ENCODE peak calls at places on chromosomes 6 and 20, in six cellular contexts. One of them, this sample, is unnamed.

GRCh38 chr6:7262037-7262461 is 51.0 kb downstream of the SSR1 start:
- DNase-seq in astrocyte of the cerebellum: no peak
- DNase-seq in lung: peak; percentile 39
- DNase-seq in cardiac fibroblast: no peak
- DNase-seq in psoas muscle: no peak
- DNase-seq in body of pancreas: no peak
- DNase-seq in this sample: no peak

GRCh38 chr20:63094767-63095499 is 88.2 kb upstream of the BHLHE23 start:
- DNase-seq in astrocyte of the cerebellum: no peak
- DNase-seq in lung: no peak
- DNase-seq in cardiac fibroblast: no peak
- DNase-seq in psoas muscle: no peak
- DNase-seq in body of pancreas: no peak
- DNase-seq in this sample: no peak

GRCh38 chr20:58366016-58366415 is 23.0 kb upstream of the VAPB start:
- DNase-seq in astrocyte of the cerebellum: no peak
- DNase-seq in lung: no peak
- DNase-seq in cardiac fibroblast: no peak
- DNase-seq in psoas muscle: no peak
- DNase-seq in body of pancreas: no peak
- DNase-seq in this sample: no peak

GRCh38 chr6:143575440-143575839 is 63.9 kb upstream of the FUCA2 start:
- DNase-seq in astrocyte of the cerebellum: peak; percentile 83
- DNase-seq in lung: peak; percentile 55
- DNase-seq in cardiac fibroblast: peak; percentile 91
- DNase-seq in psoas muscle: no peak
- DNase-seq in body of pancreas: peak; percentile 55
- DNase-seq in this sample: peak; percentile 25

GRCh38 chr6:46199387-46199786 is 28.6 kb upstream of the ENPP5 start:
- DNase-seq in astrocyte of the cerebellum: peak; percentile 11
- DNase-seq in lung: no peak
- DNase-seq in cardiac fibroblast: peak; percentile 90
- DNase-seq in psoas muscle: no peak
- DNase-seq in body of pancreas: no peak
- DNase-seq in this sample: peak; percentile 26

GRCh38 chr20:34987288-34988175 is 31.9 kb downstream of the MYH7B start:
- DNase-seq in astrocyte of the cerebellum: no peak
- DNase-seq in lung: no peak
- DNase-seq in cardiac fibroblast: no peak
- DNase-seq in psoas muscle: peak; percentile 15
- DNase-seq in body of pancreas: no peak
- DNase-seq in this sample: no peak

GRCh38 chr6:145749632-145750031 is 14.3 kb upstream of the EPM2A start:
- DNase-seq in astrocyte of the cerebellum: peak; percentile 28
- DNase-seq in lung: no peak
- DNase-seq in cardiac fibroblast: peak; percentile 76
- DNase-seq in psoas muscle: no peak
- DNase-seq in body of pancreas: no peak
- DNase-seq in this sample: peak; percentile 70

GRCh38 chr20:62792182-62792939 is 3.9 kb upstream of the MRGBP start:
- DNase-seq in astrocyte of the cerebellum: no peak
- DNase-seq in lung: no peak
- DNase-seq in cardiac fibroblast: no peak
- DNase-seq in psoas muscle: no peak
- DNase-seq in body of pancreas: no peak
- DNase-seq in this sample: no peak

GRCh38 chr20:41365785-41366545 is 653 bp downstream of the EMILIN3 start:
- DNase-seq in astrocyte of the cerebellum: no peak
- DNase-seq in lung: no peak
- DNase-seq in cardiac fibroblast: no peak
- DNase-seq in psoas muscle: no peak
- DNase-seq in body of pancreas: no peak
- DNase-seq in this sample: no peak

GRCh38 chr6:142300758-142301251 is 1.0 kb upstream of the ADGRG6 start:
- DNase-seq in astrocyte of the cerebellum: no peak
- DNase-seq in lung: peak; percentile 38
- DNase-seq in cardiac fibroblast: peak; percentile 86
- DNase-seq in psoas muscle: peak; percentile 16
- DNase-seq in body of pancreas: peak; percentile 20
- DNase-seq in this sample: no peak

GRCh38 chr20:25470045-25470444 is 62.6 kb downstream of the GINS1 start:
- DNase-seq in astrocyte of the cerebellum: peak; percentile 12
- DNase-seq in lung: no peak
- DNase-seq in cardiac fibroblast: peak; percentile 42
- DNase-seq in psoas muscle: no peak
- DNase-seq in body of pancreas: peak; percentile 55
- DNase-seq in this sample: no peak

GRCh38 chr6:17865798-17866725 is 121.4 kb downstream of the KIF13A start:
- DNase-seq in astrocyte of the cerebellum: peak; percentile 68
- DNase-seq in lung: peak; percentile 40
- DNase-seq in cardiac fibroblast: peak; percentile 88
- DNase-seq in psoas muscle: peak; percentile 80
- DNase-seq in body of pancreas: peak; percentile 15
- DNase-seq in this sample: peak; percentile 98

GRCh38 chr6:160301341-160301740 is 42.7 kb upstream of the SLC22A2 start:
- DNase-seq in astrocyte of the cerebellum: no peak
- DNase-seq in lung: no peak
- DNase-seq in cardiac fibroblast: no peak
- DNase-seq in psoas muscle: peak; percentile 52
- DNase-seq in body of pancreas: no peak
- DNase-seq in this sample: no peak

GRCh38 chr6:137738931-137739504 is 128.0 kb upstream of the TNFAIP3 start:
- DNase-seq in astrocyte of the cerebellum: no peak
- DNase-seq in lung: no peak
- DNase-seq in cardiac fibroblast: no peak
- DNase-seq in psoas muscle: no peak
- DNase-seq in body of pancreas: no peak
- DNase-seq in this sample: no peak

GRCh38 chr6:55536579-55536978 is 42.4 kb downstream of the HMGCLL1 start:
- DNase-seq in astrocyte of the cerebellum: no peak
- DNase-seq in lung: no peak
- DNase-seq in cardiac fibroblast: no peak
- DNase-seq in psoas muscle: no peak
- DNase-seq in body of pancreas: no peak
- DNase-seq in this sample: no peak

GRCh38 chr6:14286144-14286543 is 168.6 kb downstream of the CD83 start:
- DNase-seq in astrocyte of the cerebellum: peak; percentile 88
- DNase-seq in lung: no peak
- DNase-seq in cardiac fibroblast: peak; percentile 94
- DNase-seq in psoas muscle: no peak
- DNase-seq in body of pancreas: no peak
- DNase-seq in this sample: no peak

GRCh38 chr6:166008441-166009369 is 158.9 kb downstream of the TBXT start:
- DNase-seq in astrocyte of the cerebellum: no peak
- DNase-seq in lung: no peak
- DNase-seq in cardiac fibroblast: peak; percentile 77
- DNase-seq in psoas muscle: no peak
- DNase-seq in body of pancreas: no peak
- DNase-seq in this sample: no peak

GRCh38 chr6:319177-320131 is 27.2 kb downstream of the DUSP22 start:
- DNase-seq in astrocyte of the cerebellum: no peak
- DNase-seq in lung: no peak
- DNase-seq in cardiac fibroblast: no peak
- DNase-seq in psoas muscle: no peak
- DNase-seq in body of pancreas: no peak
- DNase-seq in this sample: no peak

GRCh38 chr6:107822154-107823046 is 1.7 kb downstream of the SCML4 start:
- DNase-seq in astrocyte of the cerebellum: no peak
- DNase-seq in lung: no peak
- DNase-seq in cardiac fibroblast: no peak
- DNase-seq in psoas muscle: no peak
- DNase-seq in body of pancreas: no peak
- DNase-seq in this sample: no peak

GRCh38 chr6:13304580-13305255 is 23.6 kb downstream of the TBC1D7 start:
- DNase-seq in astrocyte of the cerebellum: no peak
- DNase-seq in lung: peak; percentile 23
- DNase-seq in cardiac fibroblast: peak; percentile 42
- DNase-seq in psoas muscle: no peak
- DNase-seq in body of pancreas: no peak
- DNase-seq in this sample: no peak

GRCh38 chr20:17806739-17807441 is 107.1 kb downstream of the BANF2 start:
- DNase-seq in astrocyte of the cerebellum: peak; percentile 54
- DNase-seq in lung: peak; percentile 38
- DNase-seq in cardiac fibroblast: peak; percentile 97
- DNase-seq in psoas muscle: peak; percentile 77
- DNase-seq in body of pancreas: peak; percentile 96
- DNase-seq in this sample: no peak

GRCh38 chr6:3769610-3770009 is 18.1 kb upstream of the PXDC1 start:
- DNase-seq in astrocyte of the cerebellum: no peak
- DNase-seq in lung: no peak
- DNase-seq in cardiac fibroblast: peak; percentile 63
- DNase-seq in psoas muscle: no peak
- DNase-seq in body of pancreas: no peak
- DNase-seq in this sample: no peak

GRCh38 chr6:109922851-109923250 is 55.3 kb upstream of the GPR6 start:
- DNase-seq in astrocyte of the cerebellum: no peak
- DNase-seq in lung: no peak
- DNase-seq in cardiac fibroblast: no peak
- DNase-seq in psoas muscle: no peak
- DNase-seq in body of pancreas: no peak
- DNase-seq in this sample: no peak

GRCh38 chr20:1050440-1050839 is 48.3 kb upstream of the RSPO4 start:
- DNase-seq in astrocyte of the cerebellum: no peak
- DNase-seq in lung: no peak
- DNase-seq in cardiac fibroblast: no peak
- DNase-seq in psoas muscle: no peak
- DNase-seq in body of pancreas: no peak
- DNase-seq in this sample: no peak

GRCh38 chr6:131161987-131162386 is 26.7 kb downstream of the AKAP7 start:
- DNase-seq in astrocyte of the cerebellum: no peak
- DNase-seq in lung: no peak
- DNase-seq in cardiac fibroblast: no peak
- DNase-seq in psoas muscle: no peak
- DNase-seq in body of pancreas: no peak
- DNase-seq in this sample: no peak
- H3K4me3 ChIP-seq in astrocyte of the cerebellum: no peak overlapping the region
- H3K4me3 ChIP-seq in lung: no peak overlapping the region
- H3K4me3 ChIP-seq in cardiac fibroblast: no peak overlapping the region
- H3K4me3 ChIP-seq in psoas muscle: no peak overlapping the region
- H3K4me3 ChIP-seq in body of pancreas: no peak overlapping the region
- H3K4me3 ChIP-seq in this sample: no peak overlapping the region

DNA sequence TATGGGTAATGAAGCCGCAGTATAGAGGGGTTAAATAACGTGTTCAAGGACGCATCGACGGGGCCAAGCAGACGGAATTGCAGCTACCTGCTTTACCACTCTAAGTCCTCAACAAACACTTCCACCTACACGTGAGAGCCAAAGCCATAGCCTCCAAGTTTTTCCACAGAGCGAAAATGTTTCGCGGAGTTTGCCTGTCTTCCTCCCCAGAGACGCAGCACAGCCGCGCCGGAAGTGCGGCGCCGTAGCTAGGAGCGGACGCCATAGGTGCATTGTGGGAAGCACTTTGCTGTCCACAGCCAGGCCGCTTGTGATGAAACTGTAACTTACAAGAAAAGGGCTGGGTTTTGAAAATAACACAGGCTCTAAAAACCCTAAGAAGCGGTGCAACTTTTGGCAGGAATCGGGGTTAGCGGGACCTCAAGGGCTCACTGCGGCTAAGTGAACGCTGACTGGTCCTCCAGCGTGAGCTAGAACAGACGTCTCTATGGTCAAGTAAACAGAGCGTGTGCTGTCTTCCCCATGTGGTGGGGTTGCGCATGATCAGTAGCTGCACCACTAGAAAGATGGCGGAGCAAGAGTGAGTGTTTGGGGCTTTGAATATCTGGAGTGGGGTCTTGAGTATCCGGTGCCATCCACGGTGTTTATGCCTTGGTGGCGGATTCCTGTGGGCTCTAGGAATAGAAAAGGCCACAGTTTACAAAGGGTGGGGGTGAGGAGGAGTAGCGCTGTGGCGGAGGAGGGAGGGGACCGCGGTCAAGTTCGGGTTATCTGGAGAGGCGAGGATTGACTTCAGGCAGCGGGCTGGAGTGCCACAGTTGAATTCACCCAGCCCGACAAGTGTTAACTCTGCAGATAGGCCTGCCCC is at the start of gene RPL7L1:
- DNase-seq in astrocyte of the cerebellum: peak; percentile 66
- DNase-seq in lung: peak; percentile 84
- DNase-seq in cardiac fibroblast: peak; percentile 91
- DNase-seq in psoas muscle: peak; percentile 80
- DNase-seq in body of pancreas: peak; percentile 79
- DNase-seq in this sample: peak; percentile 58
- TF ChIP-seq CTCF in astrocyte of the cerebellum: peak; percentile 14
- TF ChIP-seq CTCF in lung: no peak
- TF ChIP-seq CTCF in cardiac fibroblast: peak; percentile 9
- TF ChIP-seq CTCF in psoas muscle: peak; percentile 12
- TF ChIP-seq CTCF in body of pancreas: peak; percentile 46
- TF ChIP-seq CTCF in this sample: peak; percentile 10

GRCh38 chr6:112018619-112019416 is 35.1 kb upstream of the CCN6 start:
- DNase-seq in astrocyte of the cerebellum: no peak
- DNase-seq in lung: no peak
- DNase-seq in cardiac fibroblast: peak; percentile 69
- DNase-seq in psoas muscle: no peak
- DNase-seq in body of pancreas: no peak
- DNase-seq in this sample: no peak
- H3K4me3 ChIP-seq in astrocyte of the cerebellum: no peak overlapping the region
- H3K4me3 ChIP-seq in lung: no peak overlapping the region
- H3K4me3 ChIP-seq in cardiac fibroblast: no peak overlapping the region
- H3K4me3 ChIP-seq in psoas muscle: no peak overlapping the region
- H3K4me3 ChIP-seq in body of pancreas: no peak overlapping the region
- H3K4me3 ChIP-seq in this sample: no peak overlapping the region

GRCh38 chr6:36605560-36606391 is 11.6 kb downstream of the SRSF3 start:
- DNase-seq in astrocyte of the cerebellum: no peak
- DNase-seq in lung: no peak
- DNase-seq in cardiac fibroblast: no peak
- DNase-seq in psoas muscle: no peak
- DNase-seq in body of pancreas: no peak
- DNase-seq in this sample: no peak
- TF ChIP-seq CTCF in astrocyte of the cerebellum: no peak
- TF ChIP-seq CTCF in lung: no peak
- TF ChIP-seq CTCF in cardiac fibroblast: peak; percentile 20
- TF ChIP-seq CTCF in psoas muscle: no peak
- TF ChIP-seq CTCF in body of pancreas: no peak
- TF ChIP-seq CTCF in this sample: peak; percentile 3